ENCODE peak calls at places on chromosomes 3 and 15, in nine cellular contexts. W is bronchial epithelial cell, T is cardiac muscle cell, J is pancreas, C is RWPE2, R is kidney, L is heart right ventricle, N is fibroblast of lung, E is sigmoid colon. Q is an unnamed sample.
A peak's percentile ranks its signal among the peaks of the same experiment; 100 is the strongest.

GRCh38 chr3:71372911-71373637 is 210.5 kb downstream of the FOXP1 start:
- DNase-seq in N (no peak), R (no peak), W (no peak), J (no peak), L (no peak), T (no peak), C (no peak), E (no peak), Q (no peak)

GRCh38 chr3:104873331-104873730 is 493.4 kb upstream of the ALCAM start:
- DNase-seq in T (no peak), L (no peak), C (no peak), N (peak; percentile 90), R (no peak), J (no peak), W (no peak), E (no peak), Q (no peak)

GRCh38 chr15:101288905-101289513 is 6.0 kb downstream of the SNRPA1 start:
- DNase-seq in L (no peak), E (no peak), R (no peak), W (peak; percentile 65), T (peak; percentile 70), J (no peak), N (no peak), C (no peak), Q (peak; percentile 61)

GRCh38 chr15:41940441-41940857 is 31.9 kb downstream of the EHD4 start:
- DNase-seq in E (no peak), R (no peak), L (no peak), N (peak; percentile 93), C (no peak), T (no peak), W (peak; percentile 98), J (no peak), Q (peak; percentile 88)

GRCh38 chr15:92079047-92079446 is 225.5 kb downstream of the SLCO3A1 start:
- DNase-seq in N (no peak), J (no peak), W (no peak), T (no peak), C (no peak), E (no peak), R (no peak), L (no peak), Q (peak; percentile 38)

GRCh38 chr15:48040166-48040817 is 80.5 kb upstream of the SLC24A5 start:
- DNase-seq in J (no peak), N (peak; percentile 66), L (no peak), T (no peak), R (no peak), C (no peak), W (peak; percentile 54), E (no peak), Q (peak; percentile 43)

GRCh38 chr3:179958143-179958542 is 78.6 kb downstream of the PEX5L start:
- DNase-seq in R (no peak), W (no peak), L (no peak), J (no peak), E (no peak), N (no peak), C (no peak), T (no peak), Q (no peak)

GRCh38 chr3:136209921-136210320 is 13.8 kb upstream of the MSL2 start:
- DNase-seq in J (no peak), L (no peak), T (no peak), W (no peak), N (peak; percentile 77), E (no peak), R (no peak), C (no peak), Q (no peak)

GRCh38 chr3:134627831-134628230 is 23.0 kb downstream of the KY start:
- DNase-seq in L (no peak), W (peak; percentile 80), C (no peak), N (no peak), J (no peak), T (no peak), E (no peak), R (no peak), Q (peak; percentile 65)

GRCh38 chr3:154334973-154335420 is 10.7 kb upstream of the DHX36 start:
- DNase-seq in J (no peak), E (no peak), L (no peak), N (peak; percentile 27), W (peak; percentile 58), C (no peak), R (no peak), T (peak; percentile 45), Q (peak; percentile 61)

GRCh38 chr3:188559069-188559410 is 405.1 kb downstream of the LPP start:
- DNase-seq in L (no peak), E (no peak), C (no peak), T (no peak), J (no peak), N (peak; percentile 65), R (no peak), W (no peak), Q (peak; percentile 31)

GRCh38 chr15:68731318-68731897 is 89.3 kb downstream of the ANP32A start:
- DNase-seq in E (peak; percentile 56), C (no peak), N (no peak), T (no peak), R (no peak), L (no peak), J (no peak), W (no peak), Q (no peak)

DNA sequence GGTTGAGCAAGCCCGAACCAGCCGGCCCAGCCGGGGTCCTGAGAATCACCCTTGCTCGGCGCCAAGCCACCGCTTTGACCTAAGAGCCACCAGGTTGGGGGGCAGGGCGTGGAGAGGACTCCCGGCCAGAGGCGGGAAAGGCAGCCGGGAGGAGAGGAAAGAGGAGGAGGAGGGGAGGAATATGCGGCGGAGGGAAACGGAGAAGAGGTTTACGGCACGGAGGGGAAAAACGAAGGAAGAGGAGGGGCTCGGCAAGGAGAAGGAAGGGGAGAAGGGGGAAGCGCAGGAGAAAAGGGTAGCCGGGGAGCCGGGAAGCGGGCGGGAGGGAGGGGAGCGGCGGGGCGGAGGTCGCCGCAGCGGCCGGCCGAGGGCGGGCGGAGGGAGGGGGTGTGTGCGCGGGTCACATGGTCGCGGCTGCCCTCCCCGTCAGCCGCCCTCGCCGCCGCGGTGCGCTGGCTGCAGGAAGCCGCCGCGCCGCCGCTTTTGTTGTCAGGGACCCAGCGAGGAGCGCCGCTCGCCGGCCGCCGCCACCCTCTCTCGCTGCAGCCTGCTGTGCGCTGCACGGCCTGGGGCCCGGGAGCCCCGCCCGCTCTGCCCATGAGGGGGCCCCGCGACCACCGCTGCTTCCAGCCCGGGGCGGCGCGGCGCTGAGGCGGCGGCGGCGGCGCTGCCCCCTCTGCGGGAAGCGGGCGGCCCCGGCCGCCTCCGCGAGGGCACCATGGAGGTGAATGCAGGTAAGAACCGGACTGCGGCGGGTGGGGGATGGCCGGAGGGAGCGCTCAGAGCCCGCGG is at the start of gene NR1D2:
- DNase-seq in R (peak; percentile 95), C (peak; percentile 76), T (peak; percentile 93), E (peak; percentile 93), J (peak; percentile 93), W (peak; percentile 54), L (peak; percentile 89), N (peak; percentile 77), Q (peak; percentile 67)
- TF ChIP-seq CTCF in R (no peak), C (no peak), T (no peak), E (no peak), J (no peak), W (no peak), L (no peak), N (no peak), Q (no peak)

GRCh38 chr3:160569874-160570273 is 4.5 kb upstream of the KPNA4 start:
- DNase-seq in L (no peak), J (no peak), W (no peak), C (no peak), N (peak; percentile 25), E (no peak), R (no peak), T (no peak), Q (no peak)

GRCh38 chr3:160565442-160566403 is at the start of gene KPNA4:
- DNase-seq in E (peak; percentile 99), N (peak; percentile 99), T (peak; percentile 98), J (peak; percentile 97), C (peak; percentile 96), R (peak; percentile 99), W (peak; percentile 97), L (peak; percentile 97), Q (peak; percentile 98)

GRCh38 chr3:160566499-160566898 is 1.1 kb upstream of the KPNA4 start:
- DNase-seq in L (no peak), R (no peak), N (no peak), E (no peak), J (no peak), W (no peak), T (no peak), C (no peak), Q (no peak)

GRCh38 chr3:160567774-160568173 is 2.4 kb upstream of the KPNA4 start:
- DNase-seq in J (no peak), R (peak; percentile 68), L (no peak), C (no peak), E (no peak), N (no peak), T (no peak), W (no peak), Q (no peak)

GRCh38 chr3:160568989-160569388 is 3.6 kb upstream of the KPNA4 start:
- DNase-seq in E (no peak), J (no peak), L (no peak), R (no peak), W (no peak), T (no peak), N (no peak), C (no peak), Q (no peak)
- H3K4me3 ChIP-seq in E (no peak overlapping the region), J (no peak overlapping the region), L (no peak overlapping the region), R (no peak overlapping the region), W (no peak overlapping the region), T (no peak overlapping the region), N (no peak overlapping the region), C (no peak overlapping the region), Q (no peak overlapping the region)

DNA sequence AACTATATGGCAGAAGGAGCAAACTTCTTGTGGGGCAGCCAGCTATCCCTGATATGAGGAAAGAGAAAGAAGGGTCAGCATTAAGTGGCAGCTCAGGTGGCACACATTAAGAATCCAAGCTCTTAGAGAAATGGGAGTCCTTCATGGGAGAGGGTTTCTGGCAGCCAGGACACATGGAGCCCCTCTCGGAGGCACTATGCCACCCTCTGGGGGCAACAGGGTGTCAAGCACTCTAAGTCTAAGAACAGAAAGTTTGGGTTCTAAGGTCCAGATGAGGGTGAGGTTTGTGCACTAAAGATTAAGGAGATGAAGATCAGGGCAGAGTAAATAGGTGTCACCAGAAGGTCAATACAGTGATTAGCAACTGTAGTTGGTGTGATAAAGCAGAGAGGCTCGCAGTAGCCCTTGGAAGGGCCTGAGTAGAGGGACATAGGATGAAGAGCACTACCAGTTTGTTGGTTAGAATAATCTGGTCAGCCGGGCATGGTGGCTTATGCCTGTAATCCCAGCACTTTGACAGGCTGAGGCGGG is 89.3 kb downstream of the ST6GAL1 start:
- DNase-seq in C (no peak), R (no peak), J (no peak), L (no peak), N (no peak), E (no peak), W (no peak), T (peak; percentile 29), Q (no peak)
- TF ChIP-seq CTCF in C (no peak), R (no peak), J (no peak), L (no peak), N (no peak), E (no peak), W (no peak), T (no peak), Q (no peak)

DNA sequence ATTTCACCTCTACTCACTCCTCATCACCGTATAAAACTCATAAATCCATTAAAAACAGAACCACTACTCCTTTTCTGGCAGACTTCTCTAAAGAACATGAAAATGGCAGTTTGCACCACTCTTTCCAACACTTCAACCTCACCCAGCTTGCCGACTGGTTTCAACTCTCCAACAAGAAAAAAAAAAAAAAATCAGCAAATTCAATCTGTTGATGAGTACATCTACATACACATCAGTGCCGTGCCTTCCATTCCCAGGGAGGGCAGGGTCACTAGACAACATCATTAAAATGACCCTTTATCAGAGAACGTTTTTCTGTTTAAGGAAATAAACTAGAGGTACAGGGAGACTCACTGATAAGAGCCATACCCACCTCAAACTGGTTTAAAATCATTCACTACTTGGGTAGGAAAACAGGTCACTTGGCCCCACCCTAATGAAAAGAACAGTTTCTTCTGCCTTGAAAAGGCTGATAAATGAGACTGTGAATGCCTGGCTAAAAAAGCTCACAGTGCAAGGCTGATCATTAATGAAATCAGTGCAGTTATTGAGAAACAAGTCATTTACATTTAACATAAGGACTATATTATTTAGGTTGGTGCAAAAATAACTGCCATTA is 6.0 kb downstream of the ANXA2 start:
- DNase-seq in R (no peak), N (no peak), E (no peak), T (no peak), J (no peak), C (no peak), L (no peak), W (peak; percentile 28), Q (no peak)
- H3K4me3 ChIP-seq in R (no peak overlapping the region), N (peak overlapping the region; percentile 21), E (no peak overlapping the region), T (no peak overlapping the region), J (no peak overlapping the region), C (peak overlapping the region; percentile 8), L (no peak overlapping the region), W (peak overlapping the region; percentile 7), Q (peak overlapping the region; percentile 20)